ENCODE peak calls at places on chromosomes 16 and 17, in eight cellular contexts. O is heart right ventricle, Z is HFFc6, S is thoracic aorta, M is BE2C, X is dorsolateral prefrontal cortex, V is WTC11, G is psoas muscle. U is an unnamed sample.

GRCh38 chr16:8489580-8489979 is 100.7 kb downstream of the TMEM114 start:
- DNase-seq in V (no peak), Z (no peak), X (no peak), M (no peak), G (no peak), S (no peak), O (no peak), U (no peak)

GRCh38 chr17:65750678-65751077 is 189.2 kb upstream of the AXIN2 start:
- DNase-seq in Z (peak; percentile 89), S (no peak), V (no peak), G (peak; percentile 65), M (peak; percentile 35), X (no peak), O (peak; percentile 56), U (no peak)

GRCh38 chr17:29357821-29358232 is 32.3 kb upstream of the TAOK1 start:
- DNase-seq in V (no peak), M (no peak), S (no peak), X (no peak), G (no peak), O (no peak), Z (no peak), U (no peak)

GRCh38 chr17:39942076-39942475 is 14.5 kb downstream of the LRRC3C start:
- DNase-seq in S (no peak), X (no peak), O (no peak), Z (no peak), G (no peak), M (no peak), V (no peak), U (no peak)

GRCh38 chr17:60231234-60231633 is 81.5 kb downstream of the CA4 start:
- DNase-seq in S (no peak), M (peak; percentile 15), V (no peak), G (no peak), Z (peak; percentile 17), O (no peak), X (no peak), U (no peak)

GRCh38 chr17:10197362-10197720 is 1.1 kb downstream of the GAS7 start:
- DNase-seq in X (no peak), Z (no peak), G (peak; percentile 21), M (no peak), O (peak; percentile 61), S (no peak), V (no peak), U (no peak)

GRCh38 chr16:66036775-66037715 is 329.4 kb upstream of the CDH5 start:
- DNase-seq in V (no peak), X (no peak), S (no peak), G (peak; percentile 42), Z (no peak), O (no peak), M (no peak), U (no peak)

GRCh38 chr17:47857551-47858410 is 6.8 kb upstream of the SP6 start:
- DNase-seq in S (no peak), O (no peak), Z (no peak), V (no peak), G (no peak), M (no peak), X (no peak), U (no peak)

GRCh38 chr16:70476272-70477020 is 22.1 kb downstream of the FCSK start:
- DNase-seq in V (no peak), O (no peak), G (peak; percentile 46), M (peak; percentile 72), Z (peak; percentile 76), X (no peak), S (no peak), U (no peak)

GRCh38 chr17:50905460-50905803 is 39.3 kb upstream of the TOB1 start:
- DNase-seq in O (no peak), V (peak; percentile 43), M (peak; percentile 88), Z (no peak), S (no peak), G (no peak), X (no peak), U (peak; percentile 30)

GRCh38 chr17:3602499-3602898 is 6.7 kb downstream of the TRPV1 start:
- DNase-seq in V (peak; percentile 56), Z (no peak), O (peak; percentile 18), G (no peak), M (peak; percentile 35), S (no peak), X (no peak), U (peak; percentile 45)

GRCh38 chr17:41665566-41666335 is 22.9 kb upstream of the EIF1 start:
- DNase-seq in O (peak; percentile 80), G (peak; percentile 88), X (peak; percentile 82), S (peak; percentile 23), Z (peak; percentile 70), M (peak; percentile 94), V (peak; percentile 90), U (peak; percentile 95)

GRCh38 chr17:41666708-41667279 is 21.9 kb upstream of the EIF1 start:
- DNase-seq in V (peak; percentile 92), Z (peak; percentile 43), S (peak; percentile 33), O (peak; percentile 83), G (peak; percentile 85), X (peak; percentile 81), M (peak; percentile 89), U (peak; percentile 90)

GRCh38 chr17:41664587-41665565 is 23.8 kb upstream of the EIF1 start:
- DNase-seq in S (no peak), Z (no peak), O (no peak), V (no peak), X (no peak), M (no peak), G (no peak), U (no peak)

GRCh38 chr17:41666336-41666680 is 22.4 kb upstream of the EIF1 start:
- DNase-seq in G (peak; percentile 27), Z (no peak), M (peak; percentile 63), V (no peak), O (no peak), S (no peak), X (no peak), U (no peak)

GRCh38 chr17:41667280-41668008 is 21.2 kb upstream of the EIF1 start:
- DNase-seq in M (no peak), O (no peak), S (no peak), V (no peak), Z (no peak), X (no peak), G (no peak), U (no peak)
- TF ChIP-seq CTCF in M (no peak), O (no peak), S (no peak), V (no peak), Z (no peak), X (peak; percentile 4), G (no peak), U (no peak)

DNA sequence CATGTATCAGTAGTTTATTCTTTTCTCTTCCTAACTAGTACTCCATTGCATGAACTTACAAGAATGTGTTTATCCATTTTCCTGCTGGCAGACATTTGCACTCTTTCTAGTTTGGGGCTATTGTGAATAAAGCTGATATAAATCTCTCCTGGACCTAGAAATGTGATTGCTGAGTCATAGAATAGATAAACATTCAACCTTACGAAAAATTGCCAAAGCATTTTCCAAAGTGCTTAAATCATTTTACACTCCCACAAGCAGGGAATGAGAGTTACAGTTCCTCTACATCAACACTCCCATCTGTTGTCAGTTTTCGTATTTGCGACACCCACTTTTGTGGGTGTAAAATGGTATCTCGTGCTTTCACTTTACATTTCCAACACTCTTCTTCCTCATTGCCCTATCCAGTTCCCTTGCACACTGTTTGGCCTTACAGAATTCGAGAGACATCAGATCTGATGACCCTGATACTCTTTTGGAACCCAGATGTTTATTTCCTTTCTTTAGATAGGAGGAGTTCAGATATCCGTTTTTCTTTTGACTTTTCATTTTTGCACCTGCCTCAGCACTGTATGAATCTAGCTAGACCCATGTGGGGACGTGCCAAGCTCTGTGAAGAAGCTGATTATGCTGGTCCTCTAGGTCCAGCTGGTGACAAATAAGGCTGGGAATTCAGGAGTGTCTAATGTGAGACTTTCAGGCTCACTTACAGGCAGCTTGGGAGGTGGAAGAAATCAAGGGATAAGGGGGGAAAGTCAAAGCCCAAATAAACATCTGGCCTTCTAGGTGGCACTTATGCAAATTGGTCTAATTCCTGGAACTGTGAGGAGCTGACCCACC is 14.0 kb downstream of the SOX9 start:
- DNase-seq in X (no peak), Z (no peak), S (no peak), M (no peak), O (no peak), V (no peak), G (no peak), U (no peak)
- TF ChIP-seq CTCF in X (no peak), Z (no peak), S (no peak), M (no peak), O (no peak), V (no peak), G (no peak), U (no peak)

GRCh38 chr17:54754560-54754959 is 146.1 kb upstream of the TOM1L1 start:
- DNase-seq in S (no peak), V (peak; percentile 48), G (no peak), O (no peak), X (no peak), M (peak; percentile 12), Z (no peak), U (peak; percentile 19)
- TF ChIP-seq CTCF in S (no peak), V (peak; percentile 55), G (no peak), O (no peak), X (no peak), M (peak; percentile 41), Z (peak; percentile 40), U (peak; percentile 38)

GRCh38 chr16:24504467-24505345 is 34.7 kb upstream of the RBBP6 start:
- DNase-seq in G (no peak), S (no peak), M (peak; percentile 60), X (peak; percentile 32), O (peak; percentile 48), Z (peak; percentile 50), V (peak; percentile 64), U (peak; percentile 59)

GRCh38 chr16:24497405-24497804 is 42.0 kb upstream of the RBBP6 start:
- DNase-seq in O (no peak), M (no peak), X (no peak), V (no peak), G (no peak), Z (peak; percentile 44), S (no peak), U (no peak)

GRCh38 chr16:24493859-24494258 is 45.5 kb upstream of the RBBP6 start:
- DNase-seq in Z (no peak), S (no peak), O (no peak), G (no peak), X (no peak), V (no peak), M (no peak), U (no peak)

GRCh38 chr16:24499193-24499814 is 40.1 kb upstream of the RBBP6 start:
- DNase-seq in M (peak; percentile 33), G (no peak), S (no peak), V (peak; percentile 75), O (no peak), X (no peak), Z (peak; percentile 35), U (peak; percentile 76)
- TF ChIP-seq CTCF in M (peak; percentile 53), G (no peak), S (no peak), V (peak; percentile 44), O (no peak), X (peak; percentile 62), Z (peak; percentile 73), U (peak; percentile 52)